ENCODE peak calls at places on chromosome 21, in seven cellular contexts. One of them, this sample, is unnamed.

GRCh38 chr21:44947111-44947929 is 7.5 kb downstream of the SLX9 start:
- DNase-seq in K562: peak; percentile 56
- DNase-seq in IMR-90: no peak
- DNase-seq in SK-N-SH: no peak
- DNase-seq in HepG2: no peak
- DNase-seq in H1: no peak
- DNase-seq in GM12878: no peak
- DNase-seq in this sample: no peak

GRCh38 chr21:46317710-46318463 is 5.8 kb downstream of the C21orf58 start:
- DNase-seq in K562: no peak
- DNase-seq in IMR-90: no peak
- DNase-seq in SK-N-SH: no peak
- DNase-seq in HepG2: no peak
- DNase-seq in H1: peak; percentile 54
- DNase-seq in GM12878: no peak
- DNase-seq in this sample: no peak

GRCh38 chr21:16046625-16047340 is 317.0 kb downstream of the USP25 start:
- DNase-seq in K562: no peak
- DNase-seq in IMR-90: peak; percentile 47
- DNase-seq in SK-N-SH: no peak
- DNase-seq in HepG2: no peak
- DNase-seq in H1: no peak
- DNase-seq in GM12878: no peak
- DNase-seq in this sample: no peak

GRCh38 chr21:33937146-33937545 is 21.5 kb upstream of the ATP5PO start:
- DNase-seq in K562: no peak
- DNase-seq in IMR-90: no peak
- DNase-seq in SK-N-SH: no peak
- DNase-seq in HepG2: no peak
- DNase-seq in H1: no peak
- DNase-seq in GM12878: no peak
- DNase-seq in this sample: no peak

GRCh38 chr21:16196521-16197208 is 466.9 kb downstream of the USP25 start:
- DNase-seq in K562: no peak
- DNase-seq in IMR-90: no peak
- DNase-seq in SK-N-SH: no peak
- DNase-seq in HepG2: no peak
- DNase-seq in H1: no peak
- DNase-seq in GM12878: no peak
- DNase-seq in this sample: no peak

GRCh38 chr21:34284613-34285160 is 79.1 kb upstream of the KCNE2 start:
- DNase-seq in K562: no peak
- DNase-seq in IMR-90: no peak
- DNase-seq in SK-N-SH: no peak
- DNase-seq in HepG2: no peak
- DNase-seq in H1: no peak
- DNase-seq in GM12878: no peak
- DNase-seq in this sample: no peak

GRCh38 chr21:15065381-15066230 is 806 bp upstream of the NRIP1 start:
- DNase-seq in K562: peak; percentile 39
- DNase-seq in IMR-90: peak; percentile 86
- DNase-seq in SK-N-SH: peak; percentile 30
- DNase-seq in HepG2: peak; percentile 39
- DNase-seq in H1: peak; percentile 65
- DNase-seq in GM12878: no peak
- DNase-seq in this sample: no peak

GRCh38 chr21:25997788-25998611 is 172.6 kb downstream of the APP start:
- DNase-seq in K562: no peak
- DNase-seq in IMR-90: no peak
- DNase-seq in SK-N-SH: no peak
- DNase-seq in HepG2: peak; percentile 88
- DNase-seq in H1: no peak
- DNase-seq in GM12878: no peak
- DNase-seq in this sample: peak; percentile 65

GRCh38 chr21:46421756-46422555 is 36.7 kb upstream of the DIP2A start:
- DNase-seq in K562: no peak
- DNase-seq in IMR-90: no peak
- DNase-seq in SK-N-SH: no peak
- DNase-seq in HepG2: no peak
- DNase-seq in H1: no peak
- DNase-seq in GM12878: no peak
- DNase-seq in this sample: no peak

GRCh38 chr21:24514081-24514733 is 1093.1 kb downstream of the MRPL39 start:
- DNase-seq in K562: no peak
- DNase-seq in IMR-90: peak; percentile 27
- DNase-seq in SK-N-SH: peak; percentile 16
- DNase-seq in HepG2: no peak
- DNase-seq in H1: no peak
- DNase-seq in GM12878: no peak
- DNase-seq in this sample: no peak

GRCh38 chr21:45887121-45887611 is 94.4 kb upstream of the COL6A1 start:
- DNase-seq in K562: no peak
- DNase-seq in IMR-90: no peak
- DNase-seq in SK-N-SH: peak; percentile 85
- DNase-seq in HepG2: no peak
- DNase-seq in H1: no peak
- DNase-seq in GM12878: no peak
- DNase-seq in this sample: no peak

GRCh38 chr21:44657635-44658183 is at the start of gene KRTAP12-3:
- DNase-seq in K562: no peak
- DNase-seq in IMR-90: peak; percentile 7
- DNase-seq in SK-N-SH: no peak
- DNase-seq in HepG2: no peak
- DNase-seq in H1: no peak
- DNase-seq in GM12878: no peak
- DNase-seq in this sample: no peak

GRCh38 chr21:46097826-46098286 is at the start of gene COL6A2:
- DNase-seq in K562: peak; percentile 93
- DNase-seq in IMR-90: peak; percentile 71
- DNase-seq in SK-N-SH: peak; percentile 97
- DNase-seq in HepG2: no peak
- DNase-seq in H1: peak; percentile 89
- DNase-seq in GM12878: no peak
- DNase-seq in this sample: no peak

GRCh38 chr21:45992311-45993209 is 11.0 kb downstream of the COL6A1 start:
- DNase-seq in K562: no peak
- DNase-seq in IMR-90: no peak
- DNase-seq in SK-N-SH: no peak
- DNase-seq in HepG2: no peak
- DNase-seq in H1: no peak
- DNase-seq in GM12878: no peak
- DNase-seq in this sample: no peak

GRCh38 chr21:26490771-26491170 is 82.3 kb downstream of the CYYR1 start:
- DNase-seq in K562: no peak
- DNase-seq in IMR-90: no peak
- DNase-seq in SK-N-SH: no peak
- DNase-seq in HepG2: no peak
- DNase-seq in H1: no peak
- DNase-seq in GM12878: no peak
- DNase-seq in this sample: no peak

DNA sequence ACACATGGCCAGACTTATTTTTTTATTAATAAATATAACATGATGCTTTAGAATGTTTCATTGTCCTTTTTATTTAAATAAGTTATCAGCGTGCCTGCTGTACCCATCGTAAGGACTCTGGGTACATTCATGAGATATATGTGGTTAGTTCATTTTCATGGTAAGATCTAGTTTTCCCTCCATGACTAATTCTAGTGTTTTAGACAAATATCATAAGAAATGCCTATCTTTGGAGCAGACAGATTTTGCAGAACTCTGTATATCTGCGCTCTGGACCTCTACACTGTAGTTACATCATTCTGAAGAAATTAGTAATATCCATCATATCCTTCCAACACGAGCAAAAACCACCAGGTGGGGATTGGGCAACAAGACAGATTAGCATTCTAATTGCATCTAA is 499.2 kb downstream of the SETD4 start:
- DNase-seq in K562: no peak
- DNase-seq in IMR-90: no peak
- DNase-seq in SK-N-SH: no peak
- DNase-seq in HepG2: no peak
- DNase-seq in H1: no peak
- DNase-seq in GM12878: no peak
- DNase-seq in this sample: no peak
- TF ChIP-seq RAD21 in K562: no peak
- TF ChIP-seq RAD21 in IMR-90: no peak
- TF ChIP-seq RAD21 in SK-N-SH: no peak
- TF ChIP-seq RAD21 in HepG2: no peak
- TF ChIP-seq RAD21 in H1: no peak
- TF ChIP-seq RAD21 in GM12878: no peak
- TF ChIP-seq RAD21 in this sample: no peak

DNA sequence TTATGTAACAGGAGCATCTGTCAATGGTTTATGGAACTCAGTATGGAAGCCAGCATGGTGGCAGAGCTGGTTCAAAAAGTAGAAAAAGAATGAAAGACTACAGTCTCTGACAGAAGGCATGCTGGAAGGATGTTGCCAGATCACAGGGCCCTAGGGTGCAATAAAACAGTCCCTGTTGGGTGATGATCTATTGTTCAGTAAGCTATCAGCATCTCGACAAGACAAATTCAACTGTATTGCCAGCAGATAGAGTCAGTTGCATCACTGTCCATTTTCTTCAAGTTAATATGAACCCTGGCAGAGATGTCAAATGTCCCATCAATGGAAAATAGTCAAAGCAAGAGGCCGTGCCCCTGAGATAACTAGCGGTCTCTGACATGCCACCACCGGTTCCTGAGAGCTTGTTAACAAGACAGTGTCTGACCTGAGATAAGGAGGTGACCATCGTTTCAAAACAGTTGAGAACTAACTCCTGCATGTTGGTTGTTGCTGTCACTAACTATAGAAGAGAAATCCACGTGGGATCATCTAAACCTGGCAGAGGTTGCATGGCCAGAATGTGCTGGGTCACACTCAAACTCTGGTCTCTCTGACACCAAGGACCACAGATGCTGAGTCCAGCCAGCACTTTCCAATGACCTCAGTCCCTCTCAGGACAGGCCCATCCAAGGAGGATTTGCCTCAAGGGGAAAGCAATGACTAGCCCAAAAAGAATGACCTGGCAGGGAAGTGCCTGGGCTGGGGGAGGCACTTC is 125.9 kb downstream of the RIPK4 start:
- DNase-seq in K562: no peak
- DNase-seq in IMR-90: peak; percentile 60
- DNase-seq in SK-N-SH: no peak
- DNase-seq in HepG2: no peak
- DNase-seq in H1: no peak
- DNase-seq in GM12878: no peak
- DNase-seq in this sample: no peak
- H2AFZ ChIP-seq in K562: no peak overlapping the region
- H2AFZ ChIP-seq in IMR-90: peak overlapping the region; percentile 93
- H2AFZ ChIP-seq in SK-N-SH: peak overlapping the region; percentile 31
- H2AFZ ChIP-seq in HepG2: no peak overlapping the region
- H2AFZ ChIP-seq in H1: no peak overlapping the region
- H2AFZ ChIP-seq in GM12878: no peak overlapping the region
- H2AFZ ChIP-seq in this sample: no peak overlapping the region

GRCh38 chr21:37511848-37512247 is 145.3 kb downstream of the DYRK1A start:
- DNase-seq in K562: no peak
- DNase-seq in IMR-90: no peak
- DNase-seq in SK-N-SH: no peak
- DNase-seq in HepG2: no peak
- DNase-seq in H1: no peak
- DNase-seq in GM12878: no peak
- DNase-seq in this sample: no peak
- TF ChIP-seq RAD21 in K562: no peak
- TF ChIP-seq RAD21 in IMR-90: no peak
- TF ChIP-seq RAD21 in SK-N-SH: no peak
- TF ChIP-seq RAD21 in HepG2: no peak
- TF ChIP-seq RAD21 in H1: no peak
- TF ChIP-seq RAD21 in GM12878: no peak
- TF ChIP-seq RAD21 in this sample: no peak

GRCh38 chr21:43343992-43344886 is 82.7 kb downstream of the SIK1 start:
- DNase-seq in K562: no peak
- DNase-seq in IMR-90: no peak
- DNase-seq in SK-N-SH: no peak
- DNase-seq in HepG2: no peak
- DNase-seq in H1: no peak
- DNase-seq in GM12878: no peak
- DNase-seq in this sample: no peak
- H2AFZ ChIP-seq in K562: no peak overlapping the region
- H2AFZ ChIP-seq in IMR-90: peak overlapping the region; percentile 84
- H2AFZ ChIP-seq in SK-N-SH: no peak overlapping the region
- H2AFZ ChIP-seq in HepG2: no peak overlapping the region
- H2AFZ ChIP-seq in H1: no peak overlapping the region
- H2AFZ ChIP-seq in GM12878: no peak overlapping the region
- H2AFZ ChIP-seq in this sample: no peak overlapping the region

GRCh38 chr21:37653201-37653600 is 263.1 kb downstream of the KCNJ6 start:
- DNase-seq in K562: no peak
- DNase-seq in IMR-90: no peak
- DNase-seq in SK-N-SH: no peak
- DNase-seq in HepG2: no peak
- DNase-seq in H1: no peak
- DNase-seq in GM12878: no peak
- DNase-seq in this sample: no peak
- TF ChIP-seq RAD21 in K562: no peak
- TF ChIP-seq RAD21 in IMR-90: no peak
- TF ChIP-seq RAD21 in SK-N-SH: no peak
- TF ChIP-seq RAD21 in HepG2: no peak
- TF ChIP-seq RAD21 in H1: no peak
- TF ChIP-seq RAD21 in GM12878: no peak
- TF ChIP-seq RAD21 in this sample: no peak

This sample was measured in HCT116.